ENCODE peak calls at places on chromosomes 3 and 15, in four cellular contexts. M is GM23248, G is breast epithelium, D is fibroblast of lung. A is an unnamed sample. For H3K27me3, the result is how much of the 10 kb centered on the place peaks cover.

GRCh38 chr15:97984157-97984556 is 23.7 kb downstream of the ARRDC4 start:
- DNase-seq in M (peak), G (no peak), D (no peak), A (no peak)

GRCh38 chr3:120622870-120623718 is 27.0 kb downstream of the NDUFB4 start:
- DNase-seq in M (peak), G (no peak), D (peak), A (peak)

GRCh38 chr15:101781927-101782326 is 21.4 kb upstream of the OR4F6 start:
- DNase-seq in M (no peak), G (no peak), D (no peak), A (no peak)

GRCh38 chr15:45719490-45719889 is 84.7 kb downstream of the SQOR start:
- DNase-seq in M (no peak), G (no peak), D (no peak), A (peak)

GRCh38 chr15:31089361-31090047 is 12.0 kb downstream of the TRPM1 start:
- DNase-seq in M (no peak), G (no peak), D (no peak), A (no peak)

GRCh38 chr3:115396801-115397200 is 226.5 kb upstream of the GAP43 start:
- DNase-seq in M (no peak), G (no peak), D (no peak), A (no peak)

GRCh38 chr3:102471001-102471400 is 36.2 kb downstream of the ZPLD1 start:
- DNase-seq in M (no peak), G (no peak), D (no peak), A (no peak)

GRCh38 chr3:188188911-188189310 is 35.0 kb downstream of the LPP start:
- DNase-seq in M (no peak), G (no peak), D (no peak), A (no peak)

GRCh38 chr15:70722266-70723123 is 40.9 kb downstream of the UACA start:
- DNase-seq in M (peak), G (no peak), D (peak), A (no peak)

GRCh38 chr3:105274958-105275357 is 91.8 kb upstream of the ALCAM start:
- DNase-seq in M (peak), G (no peak), D (peak), A (no peak)

GRCh38 chr15:46861796-46862195 is 855.5 kb upstream of the SEMA6D start:
- DNase-seq in M (no peak), G (no peak), D (no peak), A (no peak)

GRCh38 chr3:123525433-123525832 is 59.4 kb downstream of the HACD2 start:
- DNase-seq in M (no peak), G (no peak), D (no peak), A (no peak)

GRCh38 chr15:100330629-100331215 is 11.1 kb downstream of the ADAMTS17 start:
- DNase-seq in M (no peak), G (no peak), D (no peak), A (no peak)

GRCh38 chr3:11059799-11060115 is 67.2 kb downstream of the SLC6A1 start:
- DNase-seq in M (no peak), G (no peak), D (no peak), A (no peak)

GRCh38 chr15:45790325-45790943 is 155.6 kb downstream of the SQOR start:
- DNase-seq in M (peak), G (no peak), D (no peak), A (peak)

GRCh38 chr15:73859236-73859635 is 14.1 kb upstream of the TBC1D21 start:
- DNase-seq in M (no peak), G (no peak), D (no peak), A (no peak)

GRCh38 chr3:129016366-129016724 is 15.2 kb downstream of the EFCC1 start:
- DNase-seq in M (no peak), G (no peak), D (no peak), A (no peak)

GRCh38 chr15:39618063-39618823 is 37.4 kb downstream of the THBS1 start:
- DNase-seq in M (no peak), G (no peak), D (no peak), A (no peak)

GRCh38 chr3:70726966-70727365 is 414.5 kb upstream of the MDFIC2 start:
- DNase-seq in M (peak), G (no peak), D (peak), A (no peak)

GRCh38 chr3:53357457-53357856 is 10.1 kb upstream of the DCP1A start:
- DNase-seq in M (peak), G (no peak), D (no peak), A (no peak)

GRCh38 chr15:74957301-74958035 is 896 bp upstream of the RPP25 start:
- DNase-seq in M (peak), G (no peak), D (no peak), A (peak)

GRCh38 chr3:80688814-80689213 is 921.0 kb upstream of the ROBO1 start:
- DNase-seq in M (peak), G (no peak), D (peak), A (peak)

GRCh38 chr3:193681631-193682030 is 88.6 kb downstream of the OPA1 start:
- DNase-seq in M (no peak), G (no peak), D (no peak), A (no peak)

GRCh38 chr3:151101270-151101954 is 15.9 kb downstream of the MED12L start:
- DNase-seq in M (no peak), G (no peak), D (no peak), A (no peak)
- H3K27me3 ChIP-seq in M (half or more), G (under half), D (under half), A (under half)

DNA sequence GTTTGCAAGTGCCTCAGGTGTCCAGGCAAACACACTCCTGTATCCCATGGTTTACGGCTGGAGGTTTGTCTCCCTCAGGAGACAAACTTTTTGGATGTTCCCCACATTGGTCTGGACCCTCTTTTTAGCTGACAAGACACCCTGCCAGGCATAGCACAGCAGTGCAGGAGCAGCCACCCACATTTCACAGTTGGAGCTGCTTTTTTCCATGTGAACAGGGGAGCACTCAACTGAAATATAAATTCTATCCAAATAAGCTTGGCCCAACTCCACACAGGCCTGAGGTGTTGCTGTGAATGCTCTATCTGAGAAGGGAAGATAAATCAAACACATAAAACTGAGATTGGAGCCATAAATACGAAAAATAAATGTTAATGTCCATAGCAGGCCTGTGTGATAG is 501.3 kb upstream of the IL12A start:
- DNase-seq in M (no peak), G (no peak), D (no peak), A (no peak)
- H3K27me3 ChIP-seq in M (under half), G (under half), D (under half), A (under half)

GRCh38 chr3:69607466-69608035 is 131.7 kb upstream of the MITF start:
- DNase-seq in M (no peak), G (no peak), D (no peak), A (no peak)

GRCh38 chr3:69605849-69606248 is 133.4 kb upstream of the MITF start:
- DNase-seq in M (no peak), G (no peak), D (no peak), A (no peak)

GRCh38 chr3:69604735-69605435 is 134.4 kb upstream of the MITF start:
- DNase-seq in M (no peak), G (no peak), D (no peak), A (no peak)

DNA sequence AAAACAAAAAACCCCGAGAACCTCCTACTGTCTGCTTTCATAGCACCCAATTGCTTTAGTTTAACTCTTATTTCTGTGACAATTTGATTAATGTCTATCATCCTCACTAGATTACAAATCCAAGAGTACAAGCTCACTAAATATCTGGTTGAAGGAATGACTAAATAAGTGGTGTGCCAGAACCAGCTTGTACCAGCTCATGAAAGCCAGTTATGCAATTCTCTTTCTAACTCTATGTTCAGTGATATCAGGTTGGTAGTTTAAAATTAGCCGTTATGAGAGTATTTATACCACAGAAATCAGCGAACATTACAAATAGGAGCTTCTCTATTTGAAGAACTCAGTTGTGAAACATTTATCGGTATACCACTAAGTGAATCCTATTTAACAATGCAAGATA is 137.2 kb upstream of the MITF start:
- DNase-seq in M (no peak), G (no peak), D (no peak), A (no peak)
- H3K27me3 ChIP-seq in M (under half), G (under half), D (under half), A (under half)

DNA sequence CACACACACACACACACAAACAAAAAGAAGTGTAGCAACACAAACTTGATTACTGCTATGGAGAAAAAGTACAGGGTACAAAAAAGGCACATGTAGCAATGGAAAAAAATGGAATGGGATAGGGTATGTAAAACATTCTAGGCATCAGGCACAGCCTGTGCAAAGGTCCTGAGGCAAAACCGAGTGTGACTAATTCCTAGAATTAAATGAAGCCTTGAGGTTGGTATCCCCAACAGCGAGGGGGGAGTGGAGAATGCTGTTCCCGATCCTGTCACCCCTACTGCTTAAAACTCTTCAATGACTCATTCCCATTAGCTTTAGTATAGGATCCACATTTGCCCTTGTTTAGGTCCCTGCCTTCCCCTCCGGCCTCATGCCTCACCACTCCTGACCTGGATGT is 37.9 kb downstream of the RHCG start:
- DNase-seq in M (no peak), G (no peak), D (no peak), A (no peak)
- H3K27me3 ChIP-seq in M (under half), G (under half), D (under half), A (under half)

DNA sequence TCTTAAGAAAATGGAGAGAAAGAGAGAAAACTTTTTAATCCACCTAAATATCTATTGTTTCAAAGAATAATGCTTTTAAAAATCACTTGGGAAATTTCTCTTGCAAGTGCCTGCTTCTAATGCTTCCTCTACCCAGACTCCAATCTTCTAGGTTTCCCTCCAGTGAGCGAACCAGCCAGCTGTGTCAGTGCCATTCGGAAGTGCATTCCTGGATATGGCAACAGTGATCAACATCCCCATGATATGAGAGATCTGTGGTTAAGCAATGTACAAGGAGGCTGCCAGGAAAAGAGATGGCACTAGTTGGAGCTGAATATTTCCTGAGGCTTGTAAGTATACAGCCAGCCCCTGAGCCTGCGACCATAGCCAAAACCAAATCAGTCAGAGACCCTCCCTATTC is 53.3 kb upstream of the KCNMB2 start:
- DNase-seq in M (peak), G (no peak), D (no peak), A (no peak)
- H3K27me3 ChIP-seq in M (under half), G (under half), D (under half), A (under half)

GRCh38 chr15:69668963-69669362 is 216.3 kb downstream of the RPLP1 start:
- DNase-seq in M (no peak), G (no peak), D (no peak), A (no peak)
- H3K27me3 ChIP-seq in M (under half), G (under half), D (under half), A (under half)

GRCh38 chr3:184272269-184272668 is 3.6 kb upstream of the ECE2 start:
- DNase-seq in M (no peak), G (no peak), D (no peak), A (no peak)

GRCh38 chr3:184277366-184277765 is 1.5 kb downstream of the ECE2 start:
- DNase-seq in M (no peak), G (no peak), D (no peak), A (no peak)

GRCh38 chr3:184275961-184276910 is at the start of gene ECE2:
- DNase-seq in M (peak), G (no peak), D (no peak), A (no peak)

GRCh38 chr3:184275302-184275701 is 520 bp upstream of the ECE2 start:
- DNase-seq in M (no peak), G (no peak), D (no peak), A (no peak)
- H3K27me3 ChIP-seq in M (under half), G (under half), D (under half), A (under half)

GRCh38 chr15:65375871-65376552 is 1.8 kb downstream of the IGDCC3 start:
- DNase-seq in M (no peak), G (no peak), D (no peak), A (no peak)

GRCh38 chr15:65374831-65375401 is 2.9 kb downstream of the IGDCC3 start:
- DNase-seq in M (no peak), G (no peak), D (peak), A (no peak)

GRCh38 chr15:65373163-65373651 is 4.6 kb downstream of the IGDCC3 start:
- DNase-seq in M (no peak), G (no peak), D (no peak), A (no peak)

GRCh38 chr15:65372787-65373067 is 5.1 kb downstream of the IGDCC3 start:
- DNase-seq in M (no peak), G (no peak), D (no peak), A (no peak)

GRCh38 chr15:65374334-65374733 is 3.5 kb downstream of the IGDCC3 start:
- DNase-seq in M (no peak), G (no peak), D (no peak), A (no peak)
- H3K27me3 ChIP-seq in M (half or more), G (under half), D (under half), A (under half)

DNA sequence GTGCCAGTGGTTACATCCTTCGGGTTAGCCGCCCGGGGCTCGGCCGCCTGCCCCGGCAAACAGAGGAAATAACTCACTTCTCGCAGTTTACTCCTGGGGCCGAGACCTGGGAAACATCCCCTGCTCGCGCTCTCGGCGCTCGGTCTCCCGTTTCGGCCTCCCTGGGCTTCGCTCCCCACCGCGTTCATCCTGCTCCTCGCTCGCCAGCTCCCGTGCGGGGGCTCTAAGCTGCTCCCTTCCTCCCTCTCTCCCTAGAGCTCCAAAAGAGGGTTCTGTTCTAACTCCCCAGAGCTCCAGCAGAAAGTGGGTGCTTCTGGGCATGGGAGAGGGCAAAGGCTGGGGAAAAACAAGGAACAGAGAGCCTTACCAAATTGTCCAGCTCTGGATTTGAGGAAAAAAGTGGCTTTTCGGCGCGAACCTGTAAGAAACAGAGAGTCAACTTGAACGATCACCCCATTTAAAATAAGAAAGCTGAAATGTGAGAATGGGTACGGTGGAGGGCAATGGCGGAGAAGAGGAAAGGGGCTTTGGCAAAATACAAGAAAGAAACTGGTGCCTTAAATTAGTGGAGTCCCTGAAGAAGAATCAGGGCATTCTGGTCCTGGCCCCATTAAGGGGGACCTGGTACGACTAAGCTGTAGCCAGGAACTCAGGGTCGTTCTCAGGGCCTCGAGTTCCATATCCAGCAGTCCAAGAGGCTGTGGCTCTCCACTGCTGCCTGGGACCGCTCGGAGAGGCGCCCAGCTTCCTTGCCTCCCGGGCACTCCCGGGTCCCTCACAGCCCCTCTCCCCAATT is 5.0 kb downstream of the MEIS2 start:
- DNase-seq in M (no peak), G (no peak), D (no peak), A (no peak)
- H3K27me3 ChIP-seq in M (under half), G (under half), D (under half), A (under half)

DNA sequence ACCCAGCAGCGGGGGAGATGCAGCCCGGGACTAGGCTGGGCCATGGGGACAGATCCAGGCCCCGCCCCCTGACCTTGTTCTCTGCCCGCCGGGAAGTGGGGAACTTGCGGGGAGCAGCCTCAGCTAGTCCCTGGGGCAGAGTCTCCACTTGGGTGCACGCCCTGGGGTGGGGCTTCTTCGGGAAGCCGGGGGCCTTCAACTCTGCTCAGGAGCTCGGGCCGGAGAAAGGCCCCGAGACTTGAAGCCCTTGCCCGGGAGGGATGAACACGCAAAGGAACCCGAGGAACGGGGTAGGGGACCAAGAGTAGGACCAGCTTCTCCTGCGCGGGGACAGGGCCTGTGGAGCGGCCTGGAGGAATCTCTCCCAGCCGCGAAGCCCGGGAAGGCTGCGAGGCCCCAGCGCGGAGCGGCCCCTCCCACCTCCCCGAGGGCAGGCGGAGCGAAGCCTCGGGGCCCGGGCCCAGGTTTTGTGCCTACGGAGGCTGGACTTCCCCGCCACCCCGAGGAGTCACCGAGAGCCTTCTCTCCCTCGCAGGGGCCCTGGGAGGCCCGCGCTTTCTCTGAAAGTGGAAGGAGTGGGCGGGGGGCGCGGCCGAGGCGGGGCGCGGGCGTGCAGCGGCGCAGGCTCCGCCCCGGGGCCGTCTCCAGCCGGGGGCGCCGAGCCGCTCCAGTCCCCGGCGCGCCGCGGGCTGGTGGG is at the start of gene ITPKA:
- DNase-seq in M (peak), G (no peak), D (peak), A (peak)
- H3K27me3 ChIP-seq in M (under half), G (under half), D (under half), A (under half)

A was measured in testis.